ENCODE peak calls at places on chromosomes 2 and 18, in four cellular contexts. N is HuH-7.5, L is adipocyte, S is NCI-H524. C is an unnamed sample.

GRCh38 chr2:42939411-42940206 is 147.2 kb upstream of the HAAO start:
- DNase-seq in N (no peak), L (no peak), S (no peak), C (no peak)

GRCh38 chr2:63052411-63053234 is 2.0 kb downstream of the OTX1 start:
- DNase-seq in N (no peak), L (no peak), S (no peak), C (no peak)

GRCh38 chr2:54673501-54673998 is 49.9 kb upstream of the EML6 start:
- DNase-seq in N (no peak), L (no peak), S (no peak), C (no peak)

GRCh38 chr2:30733829-30734520 is 73.3 kb downstream of the CAPN13 start:
- DNase-seq in N (no peak), L (no peak), S (no peak), C (no peak)

GRCh38 chr2:51718881-51719280 is 686.9 kb upstream of the NRXN1 start:
- DNase-seq in N (no peak), L (peak), S (no peak), C (no peak)

GRCh38 chr2:134031539-134031938 is 222.3 kb upstream of the MGAT5 start:
- DNase-seq in N (no peak), L (no peak), S (no peak), C (no peak)

GRCh38 chr18:62828091-62828640 is 112.8 kb downstream of the PHLPP1 start:
- DNase-seq in N (no peak), L (no peak), S (no peak), C (no peak)

GRCh38 chr2:109143214-109144187 is 14.5 kb downstream of the SH3RF3 start:
- DNase-seq in N (no peak), L (no peak), S (no peak), C (no peak)

GRCh38 chr2:26521054-26521912 is 43.4 kb upstream of the OTOF start:
- DNase-seq in N (peak), L (no peak), S (peak), C (peak)

GRCh38 chr2:6423944-6424343 is 441.8 kb downstream of the CMPK2 start:
- DNase-seq in N (no peak), L (peak), S (no peak), C (no peak)

GRCh38 chr2:147182260-147182659 is 662.6 kb upstream of the ACVR2A start:
- DNase-seq in N (no peak), L (no peak), S (no peak), C (no peak)

GRCh38 chr18:10353791-10354190 is 100.6 kb upstream of the APCDD1 start:
- DNase-seq in N (no peak), L (peak), S (peak), C (no peak)

GRCh38 chr2:189685540-189686229 is 11.2 kb downstream of the ANKAR start:
- DNase-seq in N (no peak), L (peak), S (no peak), C (no peak)

GRCh38 chr2:98669675-98670074 is 61.3 kb downstream of the MGAT4A start:
- DNase-seq in N (no peak), L (no peak), S (no peak), C (no peak)

GRCh38 chr2:71884303-71885042 is 263.2 kb downstream of the CYP26B1 start:
- DNase-seq in N (no peak), L (peak), S (no peak), C (no peak)

GRCh38 chr2:127413782-127414743 is 4.2 kb upstream of the PROC start:
- DNase-seq in N (no peak), L (peak), S (no peak), C (no peak)

GRCh38 chr2:95057535-95058453 is 32.3 kb downstream of the MAL start:
- DNase-seq in N (no peak), L (no peak), S (no peak), C (no peak)

GRCh38 chr2:68251855-68252406 is 401 bp downstream of the PPP3R1 start:
- DNase-seq in N (peak), L (peak), S (no peak), C (peak)

GRCh38 chr2:176035013-176035691 is 33.1 kb upstream of the LNPK start:
- DNase-seq in N (no peak), L (no peak), S (peak), C (no peak)